ENCODE peak calls at places on chromosomes 12 and 14, in eight cellular contexts. N is OCI-LY7, T is cardiac muscle cell, K is endothelial cell, Z is heart left ventricle, Y is fibroblast of pulmonary artery, W is right lobe of liver, H is neural crest cell. P is an unnamed sample.

GRCh38 chr12:13250416-13250815 is 53.9 kb downstream of the EMP1 start:
- DNase-seq in N (no peak), T (peak), K (no peak), Z (no peak), Y (peak), W (no peak), H (no peak), P (no peak)

GRCh38 chr12:4169522-4169921 is 104.0 kb upstream of the CCND2 start:
- DNase-seq in N (no peak), T (no peak), K (no peak), Z (no peak), Y (no peak), W (no peak), H (no peak), P (no peak)

GRCh38 chr14:49641697-49642129 is 6.7 kb upstream of the DNAAF2 start:
- DNase-seq in N (no peak), T (peak), K (no peak), Z (no peak), Y (no peak), W (peak), H (no peak), P (no peak)

GRCh38 chr12:6552140-6552551 is 3.7 kb downstream of the IFFO1 start:
- DNase-seq in N (no peak), T (no peak), K (no peak), Z (peak), Y (no peak), W (no peak), H (no peak), P (no peak)

GRCh38 chr14:70660967-70661871 is 19.5 kb downstream of the TTC9 start:
- DNase-seq in N (peak), T (no peak), K (no peak), Z (no peak), Y (no peak), W (no peak), H (no peak), P (no peak)

GRCh38 chr14:39368261-39368959 is 63.8 kb downstream of the FBXO33 start:
- DNase-seq in N (peak), T (peak), K (peak), Z (peak), Y (peak), W (no peak), H (peak), P (peak)

GRCh38 chr12:53560386-53560785 is 53.1 kb upstream of the NPFF start:
- DNase-seq in N (no peak), T (peak), K (no peak), Z (no peak), Y (peak), W (no peak), H (no peak), P (no peak)

GRCh38 chr12:11622774-11623375 is 26.6 kb upstream of the ETV6 start:
- DNase-seq in N (peak), T (peak), K (no peak), Z (no peak), Y (no peak), W (no peak), H (no peak), P (no peak)

GRCh38 chr12:39618701-39619100 is 902 bp downstream of the ABCD2 start:
- DNase-seq in N (peak), T (no peak), K (no peak), Z (no peak), Y (no peak), W (no peak), H (no peak), P (no peak)

GRCh38 chr12:132246997-132247717 is 82.2 kb downstream of the GALNT9 start:
- DNase-seq in N (no peak), T (no peak), K (no peak), Z (no peak), Y (no peak), W (no peak), H (no peak), P (no peak)

GRCh38 chr12:120474092-120474960 is 4.8 kb upstream of the SRSF9 start:
- DNase-seq in N (no peak), T (peak), K (no peak), Z (no peak), Y (peak), W (no peak), H (no peak), P (no peak)

GRCh38 chr12:7108042-7108927 is 729 bp downstream of the C1RL start:
- DNase-seq in N (peak), T (peak), K (peak), Z (peak), Y (peak), W (peak), H (peak), P (peak)

GRCh38 chr12:75894965-75895754 is 136.4 kb downstream of the PHLDA1 start:
- DNase-seq in N (no peak), T (no peak), K (no peak), Z (no peak), Y (no peak), W (no peak), H (no peak), P (no peak)

GRCh38 chr12:8698830-8699330 is 1.1 kb downstream of the RIMKLB start:
- DNase-seq in N (no peak), T (no peak), K (no peak), Z (no peak), Y (peak), W (no peak), H (no peak), P (no peak)

GRCh38 chr12:58030566-58031279 is 89.4 kb downstream of the ATP23 start:
- DNase-seq in N (no peak), T (peak), K (no peak), Z (no peak), Y (no peak), W (no peak), H (no peak), P (no peak)

GRCh38 chr14:105178868-105179140 is 2.3 kb downstream of the NUDT14 start:
- DNase-seq in N (no peak), T (no peak), K (no peak), Z (no peak), Y (no peak), W (no peak), H (no peak), P (no peak)

GRCh38 chr14:105176513-105176912 is 4.6 kb downstream of the NUDT14 start:
- DNase-seq in N (no peak), T (no peak), K (no peak), Z (no peak), Y (no peak), W (no peak), H (no peak), P (no peak)

GRCh38 chr14:105179191-105179590 is 1.9 kb downstream of the NUDT14 start:
- DNase-seq in N (no peak), T (no peak), K (no peak), Z (no peak), Y (no peak), W (no peak), H (no peak), P (no peak)

GRCh38 chr14:105177082-105177481 is 4.0 kb downstream of the NUDT14 start:
- DNase-seq in N (no peak), T (no peak), K (no peak), Z (no peak), Y (no peak), W (no peak), H (no peak), P (no peak)

DNA sequence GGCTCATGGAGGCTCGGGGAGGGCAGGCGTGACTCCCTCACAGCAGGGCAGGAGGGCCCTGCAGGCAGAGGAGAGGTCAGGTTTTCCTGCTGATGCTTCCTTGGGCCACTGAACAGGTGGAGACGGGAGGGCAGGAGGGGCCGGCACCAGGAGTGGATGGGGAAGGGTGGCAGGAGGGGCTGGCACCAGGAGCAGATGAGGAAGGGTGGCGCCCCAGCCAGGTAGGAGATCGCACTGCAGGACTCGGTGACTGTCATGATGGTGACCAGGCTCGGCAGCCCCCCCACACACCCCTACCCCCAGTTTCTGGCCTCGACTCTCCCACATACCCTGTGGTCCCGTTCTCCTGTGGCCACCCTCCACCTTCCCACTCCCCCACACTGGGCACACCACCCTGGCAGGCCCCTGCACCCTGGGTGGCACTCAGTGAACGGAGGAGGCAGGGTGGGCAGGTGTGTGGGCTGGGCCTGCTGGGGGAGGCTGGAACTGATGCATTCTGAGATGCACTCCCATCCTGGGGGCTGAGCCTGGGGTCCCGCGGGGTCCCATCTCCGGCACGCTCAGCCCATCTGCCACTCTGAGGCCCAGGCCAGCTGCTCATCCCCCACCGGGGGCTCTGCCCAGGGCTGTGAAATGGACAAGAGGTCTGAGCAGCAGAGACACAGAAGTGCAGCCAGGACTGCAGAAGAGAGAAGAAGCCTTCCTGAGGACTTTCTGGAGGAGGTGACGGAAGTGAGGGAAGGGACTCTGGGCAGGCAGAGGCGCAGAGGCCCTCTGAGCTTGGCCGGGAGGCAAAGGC is 2.8 kb downstream of the NUDT14 start:
- DNase-seq in N (no peak), T (no peak), K (no peak), Z (no peak), Y (no peak), W (no peak), H (no peak), P (no peak)
- TF ChIP-seq CTCF in N (peak), T (no peak), K (no peak), Z (no peak), Y (no peak), W (no peak), H (no peak), P (no peak)

GRCh38 chr12:33431648-33432047 is 8.0 kb downstream of the SYT10 start:
- DNase-seq in N (no peak), T (no peak), K (no peak), Z (no peak), Y (no peak), W (no peak), H (no peak), P (no peak)

GRCh38 chr12:33423706-33424105 is 15.9 kb downstream of the SYT10 start:
- DNase-seq in N (no peak), T (no peak), K (no peak), Z (no peak), Y (no peak), W (no peak), H (no peak), P (no peak)

GRCh38 chr12:33429468-33429867 is 10.2 kb downstream of the SYT10 start:
- DNase-seq in N (no peak), T (no peak), K (no peak), Z (no peak), Y (no peak), W (no peak), H (no peak), P (no peak)

GRCh38 chr12:33432992-33433391 is 6.6 kb downstream of the SYT10 start:
- DNase-seq in N (no peak), T (no peak), K (no peak), Z (no peak), Y (no peak), W (no peak), H (no peak), P (no peak)

GRCh38 chr12:33427071-33427470 is 12.5 kb downstream of the SYT10 start:
- DNase-seq in N (peak), T (no peak), K (no peak), Z (no peak), Y (no peak), W (no peak), H (no peak), P (no peak)
- TF ChIP-seq CTCF in N (peak), T (no peak), K (no peak), Z (no peak), Y (no peak), W (peak), H (peak), P (peak)

DNA sequence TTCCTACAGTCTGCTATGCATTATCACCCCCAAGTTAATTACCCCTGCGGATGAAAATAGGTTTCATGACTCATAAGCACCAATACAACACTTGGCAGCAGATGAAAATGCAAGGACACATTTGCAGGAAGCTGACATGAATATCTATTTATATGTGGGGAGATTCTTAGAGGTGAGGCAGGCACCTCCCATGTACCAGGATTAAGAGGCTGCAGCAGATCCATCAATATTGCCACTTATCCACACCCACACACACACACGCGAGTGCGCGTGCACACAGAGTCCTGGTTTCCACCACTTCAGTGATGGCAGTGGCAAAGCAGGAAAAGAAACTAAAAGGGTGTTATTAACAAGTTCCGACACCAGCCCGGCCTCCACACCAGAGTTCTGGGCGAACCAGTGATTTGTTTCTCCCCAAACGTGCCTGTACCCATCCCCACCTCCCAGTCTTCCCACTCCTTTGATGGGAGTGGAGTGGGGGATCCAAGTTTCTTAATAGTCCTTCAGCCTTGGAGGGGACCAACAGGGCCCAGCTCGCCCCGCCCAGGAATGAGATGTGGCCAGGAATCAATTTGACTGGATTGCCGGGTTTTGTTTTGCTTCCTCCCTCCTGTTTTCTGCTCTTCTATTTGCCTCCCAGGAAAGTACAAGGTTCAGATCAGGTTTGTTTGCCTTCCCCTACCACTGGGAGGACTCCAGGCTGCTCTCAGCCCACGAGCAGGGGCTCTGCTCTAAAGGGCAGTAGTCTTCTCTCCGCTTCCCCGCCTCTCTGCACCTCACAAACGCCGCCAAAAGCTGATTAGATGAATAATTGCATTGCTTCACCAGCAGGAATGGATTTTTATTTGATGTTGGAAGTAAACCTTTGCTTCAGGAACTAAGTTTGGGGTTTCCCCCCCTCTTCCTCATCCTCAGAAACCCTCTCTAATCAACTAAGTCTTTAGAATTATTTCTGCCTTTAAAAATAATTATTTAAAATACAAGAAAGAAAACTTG is 5.2 kb downstream of the IRF2BPL start:
- DNase-seq in N (no peak), T (peak), K (no peak), Z (peak), Y (peak), W (peak), H (no peak), P (peak)
- TF ChIP-seq CTCF in N (peak), T (peak), K (no peak), Z (no peak), Y (peak), W (peak), H (peak), P (peak)

DNA sequence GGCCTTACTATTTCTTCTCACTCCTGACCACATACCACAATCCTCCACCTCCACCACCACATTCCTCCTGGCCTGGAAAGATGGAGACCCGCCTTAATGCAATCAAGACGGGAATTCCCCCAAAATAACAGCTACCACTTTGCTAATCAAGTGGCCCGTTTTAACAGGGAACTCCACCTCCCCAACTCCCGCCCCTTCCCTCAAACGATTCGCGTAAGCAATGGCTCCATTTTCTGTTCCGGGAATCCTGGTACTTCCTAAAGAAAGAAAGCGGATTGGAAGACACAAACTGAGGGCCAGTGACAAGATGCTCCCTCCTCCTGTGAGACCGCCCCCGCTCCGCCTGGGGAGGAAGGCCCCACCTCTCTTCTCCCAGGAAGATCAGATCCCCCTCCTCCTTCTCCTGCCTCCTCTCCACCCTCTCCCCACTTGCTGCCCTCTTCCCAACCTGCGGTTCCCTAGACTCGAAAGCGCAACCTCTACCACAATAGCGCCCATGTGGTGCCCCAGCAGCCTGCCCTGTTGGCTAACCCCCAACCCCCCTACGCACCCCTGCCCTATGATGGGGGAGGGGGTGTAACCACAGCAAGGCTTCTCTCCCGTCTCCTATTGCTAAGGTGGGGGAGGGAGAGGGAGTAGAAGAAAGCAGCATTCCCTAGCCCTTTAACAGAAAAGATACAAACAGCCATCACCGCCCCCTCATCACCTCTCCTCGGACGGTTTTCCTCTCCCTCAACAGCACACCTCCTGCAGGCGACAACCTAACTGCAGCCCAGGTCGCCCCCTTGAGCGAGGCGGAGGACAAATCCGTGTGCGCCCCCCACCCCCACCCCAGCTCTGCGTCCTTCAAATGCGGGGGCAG is 777 bp downstream of the ARF3 start:
- DNase-seq in N (peak), T (peak), K (peak), Z (peak), Y (peak), W (peak), H (peak), P (no peak)
- TF ChIP-seq CTCF in N (peak), T (no peak), K (no peak), Z (no peak), Y (no peak), W (no peak), H (peak), P (peak)